ENCODE peak calls at places on chromosomes 5 and 9, in ten cellular contexts. I is NB4; P is fibroblast of lung; X is endothelial cell; E is osteocyte; B is mesothelial cell of epicardium; A is stomach; G is lower lobe of right lung; J is MM.1S; L is CD8-positive, alpha-beta T cell. Y is an unnamed sample.

GRCh38 chr5:140575309-140575708 is 10.7 kb downstream of the SLC35A4 start:
- DNase-seq in I (peak), P (peak), X (peak), E (no peak), B (no peak), A (peak), G (peak), J (no peak), L (no peak), Y (no peak)

GRCh38 chr5:108876451-108876850 is 128.8 kb downstream of the FER start:
- DNase-seq in I (no peak), P (no peak), X (no peak), E (no peak), B (no peak), A (no peak), G (no peak), J (no peak), L (no peak), Y (no peak)

GRCh38 chr5:62578540-62578939 is at the start of gene LRRC70:
- DNase-seq in I (peak), P (peak), X (no peak), E (no peak), B (no peak), A (no peak), G (no peak), J (peak), L (no peak), Y (no peak)

GRCh38 chr9:69919461-69920061 is 98.9 kb downstream of the CFAP95 start:
- DNase-seq in I (peak), P (peak), X (no peak), E (no peak), B (no peak), A (no peak), G (no peak), J (peak), L (no peak), Y (no peak)

GRCh38 chr5:87002485-87002884 is 265.2 kb upstream of the RASA1 start:
- DNase-seq in I (no peak), P (no peak), X (no peak), E (no peak), B (no peak), A (no peak), G (no peak), J (no peak), L (no peak), Y (no peak)

GRCh38 chr5:55039843-55040242 is 15.8 kb downstream of the GZMK start:
- DNase-seq in I (no peak), P (no peak), X (no peak), E (no peak), B (no peak), A (no peak), G (no peak), J (no peak), L (no peak), Y (no peak)

GRCh38 chr5:116763987-116764866 is 189.6 kb upstream of the SEMA6A start:
- DNase-seq in I (peak), P (no peak), X (no peak), E (no peak), B (no peak), A (no peak), G (no peak), J (peak), L (no peak), Y (no peak)

GRCh38 chr9:108813951-108814601 is 41.7 kb downstream of the ACTL7B start:
- DNase-seq in I (peak), P (peak), X (peak), E (no peak), B (no peak), A (no peak), G (no peak), J (no peak), L (no peak), Y (no peak)

GRCh38 chr9:99210572-99210971 is 11.2 kb downstream of the ALG2 start:
- DNase-seq in I (no peak), P (no peak), X (no peak), E (no peak), B (no peak), A (no peak), G (no peak), J (no peak), L (no peak), Y (no peak)

GRCh38 chr9:119020284-119020683 is 349.0 kb downstream of the BRINP1 start:
- DNase-seq in I (no peak), P (no peak), X (no peak), E (no peak), B (no peak), A (no peak), G (no peak), J (no peak), L (no peak), Y (no peak)

GRCh38 chr9:126144617-126145456 is 181.8 kb upstream of the MVB12B start:
- DNase-seq in I (no peak), P (no peak), X (no peak), E (peak), B (no peak), A (peak), G (no peak), J (no peak), L (no peak), Y (no peak)

GRCh38 chr5:120207139-120207538 is 257.0 kb upstream of the PRR16 start:
- DNase-seq in I (no peak), P (peak), X (no peak), E (no peak), B (no peak), A (no peak), G (no peak), J (no peak), L (no peak), Y (no peak)

GRCh38 chr9:95857896-95858295 is 17.6 kb upstream of the ERCC6L2 start:
- DNase-seq in I (no peak), P (no peak), X (no peak), E (no peak), B (no peak), A (no peak), G (no peak), J (no peak), L (no peak), Y (no peak)

GRCh38 chr9:91837982-91838731 is 111.9 kb downstream of the ROR2 start:
- DNase-seq in I (no peak), P (peak), X (no peak), E (no peak), B (no peak), A (peak), G (peak), J (no peak), L (no peak), Y (no peak)

DNA sequence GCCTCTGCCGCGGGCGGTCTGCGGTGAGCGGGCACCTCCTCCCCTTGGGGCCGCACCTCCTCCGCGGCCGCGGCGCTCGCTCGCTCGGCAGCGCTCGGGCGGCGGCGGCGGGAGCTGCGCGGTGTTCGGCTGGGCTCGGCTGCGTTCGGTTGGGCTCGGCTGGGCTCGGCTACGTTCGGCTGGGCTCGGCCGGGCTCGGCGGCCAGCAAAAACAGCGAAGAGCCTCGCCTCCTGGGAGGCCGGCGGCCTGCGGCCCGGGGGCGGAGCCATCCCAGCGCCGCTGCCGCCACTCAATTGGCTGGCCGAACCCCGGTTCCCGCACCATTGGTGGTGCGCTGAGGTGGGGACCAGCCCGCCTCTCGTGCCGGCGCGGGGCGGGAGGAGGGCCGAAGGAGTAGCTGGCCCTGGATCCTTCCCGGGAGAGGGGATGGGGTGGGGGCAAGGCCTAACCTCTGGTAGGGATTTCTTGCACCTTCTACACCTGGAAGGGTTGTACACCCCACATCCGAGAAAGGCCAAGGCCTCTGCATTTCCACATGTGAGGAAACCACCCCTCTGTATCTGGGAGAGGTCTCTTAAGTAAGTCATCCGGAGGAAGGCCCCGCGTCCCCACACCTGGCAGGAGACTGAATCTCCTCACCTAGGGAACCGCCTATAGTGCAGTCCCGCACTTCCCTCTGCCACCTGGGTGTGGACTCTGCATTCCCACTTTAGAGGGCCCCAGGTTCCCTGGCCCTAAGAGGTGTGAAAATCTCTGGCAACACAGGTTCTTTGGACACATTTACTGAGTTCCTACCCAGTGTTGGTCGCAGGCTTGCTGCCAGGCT is at the start of gene ENHO:
- DNase-seq in I (peak), P (peak), X (peak), E (peak), B (peak), A (peak), G (peak), J (peak), L (peak), Y (peak)
- TF ChIP-seq CTCF in I (no peak), P (no peak), X (no peak), E (no peak), B (no peak), A (no peak), G (no peak), J (no peak), L (no peak), Y (no peak)

GRCh38 chr5:93252165-93252564 is 328.9 kb downstream of the NR2F1-AS1 start:
- DNase-seq in I (no peak), P (no peak), X (no peak), E (no peak), B (no peak), A (no peak), G (no peak), J (no peak), L (no peak), Y (no peak)
- TF ChIP-seq CTCF in I (no peak), P (no peak), X (no peak), E (peak), B (no peak), A (no peak), G (no peak), J (no peak), L (no peak), Y (no peak)

GRCh38 chr5:133941456-133942196 is 26.8 kb downstream of the C5orf15 start:
- DNase-seq in I (no peak), P (no peak), X (no peak), E (no peak), B (no peak), A (no peak), G (no peak), J (no peak), L (no peak), Y (no peak)
- TF ChIP-seq CTCF in I (no peak), P (no peak), X (no peak), E (no peak), B (no peak), A (no peak), G (no peak), J (no peak), L (no peak), Y (no peak)

GRCh38 chr5:56813302-56813701 is 2.0 kb upstream of the MAP3K1 start:
- DNase-seq in I (no peak), P (no peak), X (no peak), E (no peak), B (no peak), A (no peak), G (no peak), J (no peak), L (no peak), Y (no peak)

GRCh38 chr5:56816546-56817081 is 1.3 kb downstream of the MAP3K1 start:
- DNase-seq in I (peak), P (peak), X (peak), E (no peak), B (no peak), A (peak), G (peak), J (peak), L (peak), Y (peak)

GRCh38 chr5:56815657-56816545 is 552 bp downstream of the MAP3K1 start:
- DNase-seq in I (peak), P (peak), X (peak), E (peak), B (peak), A (peak), G (peak), J (peak), L (peak), Y (peak)

GRCh38 chr5:56814361-56814962 is 887 bp upstream of the MAP3K1 start:
- DNase-seq in I (peak), P (no peak), X (peak), E (no peak), B (no peak), A (peak), G (peak), J (peak), L (peak), Y (peak)

DNA sequence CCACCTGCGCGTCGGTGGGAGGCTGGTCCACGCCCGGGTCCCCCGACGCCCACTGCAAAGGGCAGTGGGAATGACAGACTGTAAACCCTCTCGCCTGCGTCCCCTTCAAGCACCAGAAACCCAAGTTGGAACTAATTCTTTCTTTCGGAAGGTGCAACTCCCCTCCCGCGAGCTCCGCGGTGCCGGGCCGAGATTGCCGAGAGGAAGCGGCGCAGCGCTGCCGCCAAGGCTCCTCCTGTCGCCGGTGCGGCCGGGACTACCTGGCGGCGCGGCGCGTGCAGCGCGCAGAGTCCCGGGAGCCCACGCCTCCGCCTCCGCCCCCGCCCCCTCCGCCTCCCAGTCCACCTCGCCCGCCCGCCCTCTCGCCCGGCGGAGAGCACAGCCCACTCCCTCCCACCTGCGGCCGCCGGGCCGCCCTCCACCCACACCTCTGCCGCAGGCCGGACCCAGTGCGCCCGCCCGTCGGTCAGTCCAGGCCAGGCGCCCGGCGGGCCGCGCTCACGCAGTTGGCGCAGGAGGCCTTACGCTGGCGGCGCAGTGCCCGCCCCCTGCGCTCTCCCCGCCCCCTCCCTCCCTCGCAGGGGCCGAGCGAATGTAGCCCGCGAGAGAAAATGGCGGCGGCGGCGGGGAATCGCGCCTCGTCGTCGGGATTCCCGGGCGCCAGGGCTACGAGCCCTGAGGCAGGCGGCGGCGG is at the start of gene MAP3K1:
- DNase-seq in I (peak), P (peak), X (peak), E (peak), B (peak), A (peak), G (peak), J (peak), L (peak), Y (peak)
- TF ChIP-seq CTCF in I (no peak), P (no peak), X (no peak), E (peak), B (no peak), A (no peak), G (no peak), J (peak), L (no peak), Y (no peak)

GRCh38 chr5:135724475-135725065 is 109.9 kb upstream of the SLC25A48 start:
- DNase-seq in I (peak), P (no peak), X (no peak), E (no peak), B (no peak), A (no peak), G (no peak), J (no peak), L (no peak), Y (no peak)

DNA sequence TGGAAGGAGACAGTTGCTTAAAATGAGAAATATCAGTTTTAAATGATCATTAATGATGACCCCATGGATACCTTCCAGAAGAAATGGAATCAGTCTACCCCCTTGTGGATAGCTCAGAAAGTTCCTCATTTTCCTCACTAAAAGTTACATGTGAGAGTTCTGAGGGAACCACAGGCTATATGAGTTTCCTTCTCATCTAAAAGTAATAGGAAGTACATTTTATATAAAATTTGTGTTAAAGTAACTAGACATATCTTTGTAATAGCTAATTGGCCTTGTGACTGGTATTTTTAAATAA is 104.9 kb upstream of the SLC25A48 start:
- DNase-seq in I (peak), P (no peak), X (no peak), E (no peak), B (no peak), A (no peak), G (no peak), J (no peak), L (no peak), Y (no peak)
- TF ChIP-seq CTCF in I (peak), P (no peak), X (peak), E (peak), B (peak), A (no peak), G (peak), J (no peak), L (no peak), Y (no peak)

GRCh38 chr5:150571836-150572235 is 63.9 kb downstream of the NDST1 start:
- DNase-seq in I (no peak), P (no peak), X (no peak), E (no peak), B (no peak), A (no peak), G (no peak), J (no peak), L (no peak), Y (no peak)

GRCh38 chr5:150567031-150567680 is 59.2 kb downstream of the NDST1 start:
- DNase-seq in I (peak), P (peak), X (no peak), E (no peak), B (no peak), A (no peak), G (no peak), J (no peak), L (no peak), Y (no peak)

GRCh38 chr5:150573216-150573615 is 65.3 kb downstream of the NDST1 start:
- DNase-seq in I (no peak), P (no peak), X (no peak), E (no peak), B (no peak), A (no peak), G (no peak), J (no peak), L (no peak), Y (no peak)

GRCh38 chr5:150568663-150569062 is 60.7 kb downstream of the NDST1 start:
- DNase-seq in I (no peak), P (no peak), X (no peak), E (no peak), B (no peak), A (no peak), G (no peak), J (no peak), L (no peak), Y (no peak)

GRCh38 chr5:150570333-150570732 is 62.4 kb downstream of the NDST1 start:
- DNase-seq in I (no peak), P (no peak), X (no peak), E (no peak), B (no peak), A (no peak), G (no peak), J (no peak), L (no peak), Y (no peak)
- TF ChIP-seq CTCF in I (no peak), P (no peak), X (no peak), E (no peak), B (no peak), A (no peak), G (no peak), J (no peak), L (no peak), Y (no peak)

DNA sequence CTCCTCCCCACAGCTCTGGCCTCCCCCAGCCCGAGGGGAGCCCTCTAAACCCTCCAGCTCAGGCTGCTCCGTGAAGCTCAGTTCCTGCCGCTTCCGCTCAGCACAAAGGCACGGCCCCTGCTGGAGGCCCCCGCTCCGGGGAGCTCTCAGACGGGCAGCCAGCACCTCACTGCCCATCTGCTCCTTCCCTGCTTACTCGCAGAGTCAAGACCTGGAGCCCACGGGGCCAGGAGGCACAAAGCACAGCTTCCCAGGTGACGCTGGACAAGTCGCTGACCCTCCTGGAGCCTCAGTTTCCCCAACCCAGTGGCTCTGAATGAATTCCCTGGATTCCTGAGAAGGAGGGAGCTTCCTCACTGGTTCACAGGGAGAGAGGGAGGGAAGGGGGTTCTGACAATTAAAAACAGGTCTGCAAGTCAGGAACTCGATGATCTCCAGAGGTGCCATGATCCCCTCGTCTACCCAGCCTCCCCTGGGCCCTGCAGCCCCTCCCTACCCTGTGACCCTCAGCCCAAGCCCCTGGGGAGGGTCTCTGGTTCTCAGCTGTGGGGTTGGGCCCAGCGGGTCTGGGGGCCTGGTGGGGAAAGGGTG is 36.2 kb downstream of the VAV2 start:
- DNase-seq in I (peak), P (peak), X (peak), E (no peak), B (no peak), A (no peak), G (peak), J (no peak), L (peak), Y (peak)
- TF ChIP-seq CTCF in I (no peak), P (no peak), X (no peak), E (peak), B (no peak), A (no peak), G (no peak), J (no peak), L (no peak), Y (no peak)

GRCh38 chr5:150485770-150486401 is 22.0 kb upstream of the NDST1 start:
- DNase-seq in I (peak), P (peak), X (peak), E (peak), B (peak), A (peak), G (peak), J (no peak), L (peak), Y (no peak)

GRCh38 chr5:150486402-150487198 is 21.3 kb upstream of the NDST1 start:
- DNase-seq in I (peak), P (peak), X (peak), E (no peak), B (peak), A (peak), G (peak), J (peak), L (peak), Y (peak)

GRCh38 chr5:150488519-150489357 is 19.2 kb upstream of the NDST1 start:
- DNase-seq in I (peak), P (peak), X (no peak), E (no peak), B (no peak), A (peak), G (peak), J (no peak), L (no peak), Y (no peak)

GRCh38 chr5:150489358-150490295 is 18.3 kb upstream of the NDST1 start:
- DNase-seq in I (peak), P (peak), X (no peak), E (no peak), B (no peak), A (no peak), G (no peak), J (peak), L (no peak), Y (no peak)

GRCh38 chr5:150487199-150488061 is 20.5 kb upstream of the NDST1 start:
- DNase-seq in I (peak), P (peak), X (no peak), E (no peak), B (no peak), A (peak), G (no peak), J (peak), L (no peak), Y (no peak)
- TF ChIP-seq CTCF in I (peak), P (no peak), X (no peak), E (no peak), B (no peak), A (no peak), G (peak), J (peak), L (no peak), Y (no peak)